ENCODE peak calls at places on chromosomes 3 and 15, in six cellular contexts. One of them, this sample, is unnamed.

GRCh38 chr3:109926376-109926775 is 589.0 kb upstream of the DPPA4 start:
- DNase-seq in left ventricle myocardium inferior: no peak
- DNase-seq in keratinocyte: no peak
- DNase-seq in astrocyte of the cerebellum: no peak
- DNase-seq in fibroblast of the aortic adventitia: no peak
- DNase-seq in adrenal gland: no peak
- DNase-seq in this sample: no peak

GRCh38 chr3:123331651-123332050 is 117.2 kb downstream of the ADCY5 start:
- DNase-seq in left ventricle myocardium inferior: peak
- DNase-seq in keratinocyte: no peak
- DNase-seq in astrocyte of the cerebellum: no peak
- DNase-seq in fibroblast of the aortic adventitia: no peak
- DNase-seq in adrenal gland: no peak
- DNase-seq in this sample: no peak

GRCh38 chr15:70258369-70259029 is 160.8 kb upstream of the TLE3 start:
- DNase-seq in left ventricle myocardium inferior: peak
- DNase-seq in keratinocyte: no peak
- DNase-seq in astrocyte of the cerebellum: no peak
- DNase-seq in fibroblast of the aortic adventitia: no peak
- DNase-seq in adrenal gland: no peak
- DNase-seq in this sample: no peak

GRCh38 chr15:87844031-87844430 is 412.5 kb downstream of the NTRK3 start:
- DNase-seq in left ventricle myocardium inferior: no peak
- DNase-seq in keratinocyte: no peak
- DNase-seq in astrocyte of the cerebellum: no peak
- DNase-seq in fibroblast of the aortic adventitia: no peak
- DNase-seq in adrenal gland: no peak
- DNase-seq in this sample: no peak

GRCh38 chr3:14645453-14645852 is 6.1 kb upstream of the CCDC174 start:
- DNase-seq in left ventricle myocardium inferior: no peak
- DNase-seq in keratinocyte: no peak
- DNase-seq in astrocyte of the cerebellum: no peak
- DNase-seq in fibroblast of the aortic adventitia: no peak
- DNase-seq in adrenal gland: no peak
- DNase-seq in this sample: no peak

GRCh38 chr3:184788751-184789150 is 23.2 kb upstream of the VPS8 start:
- DNase-seq in left ventricle myocardium inferior: no peak
- DNase-seq in keratinocyte: no peak
- DNase-seq in astrocyte of the cerebellum: no peak
- DNase-seq in fibroblast of the aortic adventitia: no peak
- DNase-seq in adrenal gland: no peak
- DNase-seq in this sample: no peak

GRCh38 chr3:106589306-106589942 is 720.6 kb upstream of the CBLB start:
- DNase-seq in left ventricle myocardium inferior: no peak
- DNase-seq in keratinocyte: peak
- DNase-seq in astrocyte of the cerebellum: peak
- DNase-seq in fibroblast of the aortic adventitia: peak
- DNase-seq in adrenal gland: no peak
- DNase-seq in this sample: peak

GRCh38 chr3:164539215-164539614 is 539.1 kb downstream of the SI start:
- DNase-seq in left ventricle myocardium inferior: no peak
- DNase-seq in keratinocyte: no peak
- DNase-seq in astrocyte of the cerebellum: no peak
- DNase-seq in fibroblast of the aortic adventitia: no peak
- DNase-seq in adrenal gland: no peak
- DNase-seq in this sample: no peak

GRCh38 chr3:32969656-32970055 is 18.2 kb downstream of the CCR4 start:
- DNase-seq in left ventricle myocardium inferior: no peak
- DNase-seq in keratinocyte: no peak
- DNase-seq in astrocyte of the cerebellum: no peak
- DNase-seq in fibroblast of the aortic adventitia: no peak
- DNase-seq in adrenal gland: no peak
- DNase-seq in this sample: no peak

GRCh38 chr3:64732570-64732969 is 44.8 kb upstream of the ADAMTS9 start:
- DNase-seq in left ventricle myocardium inferior: no peak
- DNase-seq in keratinocyte: no peak
- DNase-seq in astrocyte of the cerebellum: no peak
- DNase-seq in fibroblast of the aortic adventitia: peak
- DNase-seq in adrenal gland: no peak
- DNase-seq in this sample: peak

GRCh38 chr3:16801223-16801622 is 83.5 kb upstream of the PLCL2 start:
- DNase-seq in left ventricle myocardium inferior: no peak
- DNase-seq in keratinocyte: no peak
- DNase-seq in astrocyte of the cerebellum: no peak
- DNase-seq in fibroblast of the aortic adventitia: no peak
- DNase-seq in adrenal gland: no peak
- DNase-seq in this sample: peak

GRCh38 chr3:57999423-58000115 is 8.7 kb upstream of the FLNB start:
- DNase-seq in left ventricle myocardium inferior: no peak
- DNase-seq in keratinocyte: no peak
- DNase-seq in astrocyte of the cerebellum: no peak
- DNase-seq in fibroblast of the aortic adventitia: no peak
- DNase-seq in adrenal gland: no peak
- DNase-seq in this sample: no peak

GRCh38 chr15:63834500-63835210 is 907 bp upstream of the HERC1 start:
- DNase-seq in left ventricle myocardium inferior: no peak
- DNase-seq in keratinocyte: no peak
- DNase-seq in astrocyte of the cerebellum: no peak
- DNase-seq in fibroblast of the aortic adventitia: no peak
- DNase-seq in adrenal gland: no peak
- DNase-seq in this sample: no peak

GRCh38 chr15:70318996-70319465 is 221.3 kb upstream of the TLE3 start:
- DNase-seq in left ventricle myocardium inferior: no peak
- DNase-seq in keratinocyte: no peak
- DNase-seq in astrocyte of the cerebellum: no peak
- DNase-seq in fibroblast of the aortic adventitia: peak
- DNase-seq in adrenal gland: no peak
- DNase-seq in this sample: peak

GRCh38 chr3:142097099-142097843 is 52.1 kb downstream of the TFDP2 start:
- DNase-seq in left ventricle myocardium inferior: no peak
- DNase-seq in keratinocyte: no peak
- DNase-seq in astrocyte of the cerebellum: no peak
- DNase-seq in fibroblast of the aortic adventitia: no peak
- DNase-seq in adrenal gland: no peak
- DNase-seq in this sample: no peak

GRCh38 chr3:193803288-193803687 is 210.3 kb downstream of the OPA1 start:
- DNase-seq in left ventricle myocardium inferior: no peak
- DNase-seq in keratinocyte: no peak
- DNase-seq in astrocyte of the cerebellum: no peak
- DNase-seq in fibroblast of the aortic adventitia: no peak
- DNase-seq in adrenal gland: no peak
- DNase-seq in this sample: no peak

GRCh38 chr3:17151598-17152373 is 267.0 kb downstream of the PLCL2 start:
- DNase-seq in left ventricle myocardium inferior: no peak
- DNase-seq in keratinocyte: no peak
- DNase-seq in astrocyte of the cerebellum: no peak
- DNase-seq in fibroblast of the aortic adventitia: no peak
- DNase-seq in adrenal gland: peak
- DNase-seq in this sample: no peak

GRCh38 chr3:154972951-154973350 is 107.2 kb upstream of the MME start:
- DNase-seq in left ventricle myocardium inferior: no peak
- DNase-seq in keratinocyte: no peak
- DNase-seq in astrocyte of the cerebellum: peak
- DNase-seq in fibroblast of the aortic adventitia: peak
- DNase-seq in adrenal gland: no peak
- DNase-seq in this sample: peak

GRCh38 chr3:134937256-134938023 is 142.4 kb downstream of the EPHB1 start:
- DNase-seq in left ventricle myocardium inferior: no peak
- DNase-seq in keratinocyte: no peak
- DNase-seq in astrocyte of the cerebellum: no peak
- DNase-seq in fibroblast of the aortic adventitia: peak
- DNase-seq in adrenal gland: no peak
- DNase-seq in this sample: peak

GRCh38 chr15:75672646-75673425 is 25.1 kb downstream of the SNX33 start:
- DNase-seq in left ventricle myocardium inferior: peak
- DNase-seq in keratinocyte: no peak
- DNase-seq in astrocyte of the cerebellum: peak
- DNase-seq in fibroblast of the aortic adventitia: peak
- DNase-seq in adrenal gland: no peak
- DNase-seq in this sample: peak

GRCh38 chr15:63019539-63020109 is 22.9 kb upstream of the TPM1 start:
- DNase-seq in left ventricle myocardium inferior: no peak
- DNase-seq in keratinocyte: peak
- DNase-seq in astrocyte of the cerebellum: peak
- DNase-seq in fibroblast of the aortic adventitia: peak
- DNase-seq in adrenal gland: peak
- DNase-seq in this sample: peak

DNA sequence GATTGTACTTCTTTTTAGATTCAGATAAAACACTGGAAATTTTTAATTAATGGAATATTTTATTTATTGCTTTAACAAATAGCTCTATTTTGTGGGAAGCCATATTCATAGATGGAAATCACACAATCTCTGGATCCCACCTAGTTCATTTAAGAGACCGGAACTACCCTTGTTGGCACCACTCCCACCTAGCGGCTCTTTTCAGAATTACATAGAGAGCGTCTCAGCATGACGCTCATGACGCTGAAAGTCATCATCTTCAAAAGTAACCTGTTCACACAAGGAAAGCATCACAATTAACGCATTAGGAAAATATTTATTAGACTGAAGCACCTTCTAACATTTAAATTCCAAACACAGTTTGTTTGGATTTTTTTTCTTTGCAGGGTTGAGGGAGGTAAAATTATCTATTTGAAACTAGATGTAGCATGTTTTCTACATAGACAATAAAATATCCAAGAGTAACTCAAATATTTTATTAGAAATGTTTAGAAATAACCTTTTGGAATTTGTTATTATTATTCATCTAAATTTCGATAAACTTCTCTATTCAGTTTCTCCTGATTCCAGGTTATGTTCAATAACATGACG is 214.9 kb upstream of the ARRDC4 start:
- DNase-seq in left ventricle myocardium inferior: no peak
- DNase-seq in keratinocyte: no peak
- DNase-seq in astrocyte of the cerebellum: no peak
- DNase-seq in fibroblast of the aortic adventitia: peak
- DNase-seq in adrenal gland: no peak
- DNase-seq in this sample: peak
- TF ChIP-seq CTCF in left ventricle myocardium inferior: peak
- TF ChIP-seq CTCF in keratinocyte: peak
- TF ChIP-seq CTCF in astrocyte of the cerebellum: peak
- TF ChIP-seq CTCF in fibroblast of the aortic adventitia: peak
- TF ChIP-seq CTCF in adrenal gland: peak
- TF ChIP-seq CTCF in this sample: peak

GRCh38 chr15:38565287-38565670 is 665 bp upstream of the RASGRP1 start:
- DNase-seq in left ventricle myocardium inferior: no peak
- DNase-seq in keratinocyte: no peak
- DNase-seq in astrocyte of the cerebellum: no peak
- DNase-seq in fibroblast of the aortic adventitia: no peak
- DNase-seq in adrenal gland: no peak
- DNase-seq in this sample: no peak
- H3K4me3 ChIP-seq in left ventricle myocardium inferior: no peak
- H3K4me3 ChIP-seq in keratinocyte: no peak
- H3K4me3 ChIP-seq in astrocyte of the cerebellum: no peak
- H3K4me3 ChIP-seq in fibroblast of the aortic adventitia: no peak
- H3K4me3 ChIP-seq in adrenal gland: no peak
- H3K4me3 ChIP-seq in this sample: no peak

GRCh38 chr3:42079701-42080323 is 11.3 kb upstream of the TRAK1 start:
- DNase-seq in left ventricle myocardium inferior: no peak
- DNase-seq in keratinocyte: no peak
- DNase-seq in astrocyte of the cerebellum: no peak
- DNase-seq in fibroblast of the aortic adventitia: no peak
- DNase-seq in adrenal gland: no peak
- DNase-seq in this sample: no peak
- TF ChIP-seq CTCF in left ventricle myocardium inferior: no peak
- TF ChIP-seq CTCF in keratinocyte: no peak
- TF ChIP-seq CTCF in astrocyte of the cerebellum: no peak
- TF ChIP-seq CTCF in fibroblast of the aortic adventitia: no peak
- TF ChIP-seq CTCF in adrenal gland: no peak
- TF ChIP-seq CTCF in this sample: no peak

GRCh38 chr15:67861983-67862382 is 22.1 kb upstream of the RNU6-1 start:
- DNase-seq in left ventricle myocardium inferior: no peak
- DNase-seq in keratinocyte: no peak
- DNase-seq in astrocyte of the cerebellum: no peak
- DNase-seq in fibroblast of the aortic adventitia: no peak
- DNase-seq in adrenal gland: no peak
- DNase-seq in this sample: no peak
- H3K4me3 ChIP-seq in left ventricle myocardium inferior: no peak
- H3K4me3 ChIP-seq in keratinocyte: no peak
- H3K4me3 ChIP-seq in astrocyte of the cerebellum: no peak
- H3K4me3 ChIP-seq in fibroblast of the aortic adventitia: no peak
- H3K4me3 ChIP-seq in adrenal gland: no peak
- H3K4me3 ChIP-seq in this sample: no peak

GRCh38 chr3:23203651-23204111 is 554 bp downstream of the UBE2E2 start:
- DNase-seq in left ventricle myocardium inferior: no peak
- DNase-seq in keratinocyte: no peak
- DNase-seq in astrocyte of the cerebellum: no peak
- DNase-seq in fibroblast of the aortic adventitia: peak
- DNase-seq in adrenal gland: peak
- DNase-seq in this sample: peak

GRCh38 chr3:23202203-23202920 is 765 bp upstream of the UBE2E2 start:
- DNase-seq in left ventricle myocardium inferior: no peak
- DNase-seq in keratinocyte: no peak
- DNase-seq in astrocyte of the cerebellum: no peak
- DNase-seq in fibroblast of the aortic adventitia: peak
- DNase-seq in adrenal gland: no peak
- DNase-seq in this sample: peak

GRCh38 chr3:23206371-23206770 is 3.2 kb downstream of the UBE2E2 start:
- DNase-seq in left ventricle myocardium inferior: no peak
- DNase-seq in keratinocyte: no peak
- DNase-seq in astrocyte of the cerebellum: no peak
- DNase-seq in fibroblast of the aortic adventitia: no peak
- DNase-seq in adrenal gland: no peak
- DNase-seq in this sample: no peak

GRCh38 chr3:23201154-23201838 is 1.8 kb upstream of the UBE2E2 start:
- DNase-seq in left ventricle myocardium inferior: no peak
- DNase-seq in keratinocyte: no peak
- DNase-seq in astrocyte of the cerebellum: no peak
- DNase-seq in fibroblast of the aortic adventitia: no peak
- DNase-seq in adrenal gland: no peak
- DNase-seq in this sample: no peak

DNA sequence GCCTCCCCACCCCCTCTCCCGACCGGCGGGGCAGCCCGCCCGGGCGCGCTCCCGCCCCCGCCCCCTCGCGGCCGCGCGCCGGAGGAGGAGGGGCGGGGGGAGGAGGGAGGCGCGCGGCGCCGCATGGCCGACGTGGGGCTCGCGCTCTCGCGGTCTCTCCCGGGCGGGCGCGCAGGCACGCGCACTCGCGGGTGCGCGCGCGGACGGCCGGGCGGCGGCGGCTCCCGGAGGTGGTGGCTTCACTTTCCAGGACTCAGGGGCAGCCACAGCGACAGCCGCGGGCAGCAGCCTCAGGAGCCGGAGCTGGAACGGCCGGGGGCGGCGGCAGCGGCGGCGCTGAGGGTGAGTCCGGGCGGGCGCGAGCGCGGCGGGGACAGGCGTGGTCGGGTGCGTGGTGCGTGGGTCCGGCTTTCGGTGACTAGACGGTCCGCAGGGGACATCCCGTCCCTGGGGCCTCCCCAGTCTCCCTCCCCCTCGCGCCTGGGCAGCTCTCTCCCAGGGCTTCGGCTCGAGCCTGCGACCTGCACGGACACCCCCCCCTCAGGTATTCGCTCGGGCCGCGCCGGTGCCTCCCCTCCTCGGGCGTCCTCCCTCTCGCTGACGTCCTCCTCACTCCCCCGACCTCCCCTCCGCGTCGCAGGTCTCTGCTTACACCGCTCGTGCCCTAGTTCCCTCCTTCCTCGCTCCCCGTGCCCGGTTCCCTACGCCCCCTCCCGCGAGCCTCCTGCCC is at the start of gene UBE2E2:
- DNase-seq in left ventricle myocardium inferior: peak
- DNase-seq in keratinocyte: no peak
- DNase-seq in astrocyte of the cerebellum: no peak
- DNase-seq in fibroblast of the aortic adventitia: peak
- DNase-seq in adrenal gland: peak
- DNase-seq in this sample: peak
- TF ChIP-seq CTCF in left ventricle myocardium inferior: no peak
- TF ChIP-seq CTCF in keratinocyte: no peak
- TF ChIP-seq CTCF in astrocyte of the cerebellum: no peak
- TF ChIP-seq CTCF in fibroblast of the aortic adventitia: no peak
- TF ChIP-seq CTCF in adrenal gland: no peak
- TF ChIP-seq CTCF in this sample: no peak

This sample was measured in cardiac fibroblast.